ENCODE peak calls at places on chromosomes 1 and 21, in eight cellular contexts. One of them, this sample, is unnamed. For H3K4me1, the result is how much of the 10 kb centered on the place peaks cover.

GRCh38 chr1:110339427-110340206 is 440 bp downstream of the RBM15 start:
- DNase-seq in OCI-LY7: peak
- DNase-seq in MM.1S: peak
- DNase-seq in HCT116: no peak
- DNase-seq in neural progenitor cell: peak
- DNase-seq in GM23338: peak
- DNase-seq in SK-N-SH: peak
- DNase-seq in PC-3: peak
- DNase-seq in this sample: peak

GRCh38 chr1:34037109-34037508 is 127.9 kb downstream of the CSMD2 start:
- DNase-seq in OCI-LY7: no peak
- DNase-seq in GM23338: peak
- DNase-seq in MM.1S: no peak
- DNase-seq in neural progenitor cell: peak
- DNase-seq in HCT116: no peak
- DNase-seq in SK-N-SH: no peak
- DNase-seq in PC-3: no peak
- DNase-seq in this sample: no peak

GRCh38 chr1:60762176-60762575 is 320.2 kb upstream of the NFIA start:
- DNase-seq in MM.1S: no peak
- DNase-seq in HCT116: no peak
- DNase-seq in PC-3: no peak
- DNase-seq in SK-N-SH: no peak
- DNase-seq in neural progenitor cell: no peak
- DNase-seq in OCI-LY7: no peak
- DNase-seq in GM23338: no peak
- DNase-seq in this sample: no peak

GRCh38 chr21:31557421-31557955 is 102.0 kb upstream of the SOD1 start:
- DNase-seq in HCT116: no peak
- DNase-seq in GM23338: peak
- DNase-seq in OCI-LY7: no peak
- DNase-seq in neural progenitor cell: peak
- DNase-seq in MM.1S: peak
- DNase-seq in PC-3: no peak
- DNase-seq in SK-N-SH: peak
- DNase-seq in this sample: peak

GRCh38 chr1:11671544-11672286 is 7.7 kb downstream of the FBXO6 start:
- DNase-seq in OCI-LY7: no peak
- DNase-seq in PC-3: no peak
- DNase-seq in SK-N-SH: no peak
- DNase-seq in neural progenitor cell: no peak
- DNase-seq in MM.1S: no peak
- DNase-seq in GM23338: no peak
- DNase-seq in HCT116: no peak
- DNase-seq in this sample: peak

GRCh38 chr1:29453502-29454240 is 217.3 kb downstream of the PTPRU start:
- DNase-seq in PC-3: peak
- DNase-seq in SK-N-SH: peak
- DNase-seq in GM23338: peak
- DNase-seq in HCT116: peak
- DNase-seq in OCI-LY7: peak
- DNase-seq in MM.1S: peak
- DNase-seq in neural progenitor cell: peak
- DNase-seq in this sample: peak

GRCh38 chr1:182181167-182181572 is 119.7 kb upstream of the ZNF648 start:
- DNase-seq in PC-3: peak
- DNase-seq in GM23338: no peak
- DNase-seq in MM.1S: no peak
- DNase-seq in SK-N-SH: no peak
- DNase-seq in HCT116: peak
- DNase-seq in OCI-LY7: no peak
- DNase-seq in neural progenitor cell: no peak
- DNase-seq in this sample: peak

GRCh38 chr1:38962560-38962959 is 20.9 kb upstream of the RHBDL2 start:
- DNase-seq in MM.1S: no peak
- DNase-seq in OCI-LY7: no peak
- DNase-seq in GM23338: no peak
- DNase-seq in HCT116: no peak
- DNase-seq in neural progenitor cell: no peak
- DNase-seq in PC-3: peak
- DNase-seq in SK-N-SH: no peak
- DNase-seq in this sample: no peak

GRCh38 chr1:156927215-156928042 is 7.0 kb downstream of the LRRC71 start:
- DNase-seq in SK-N-SH: peak
- DNase-seq in PC-3: peak
- DNase-seq in HCT116: peak
- DNase-seq in MM.1S: peak
- DNase-seq in neural progenitor cell: peak
- DNase-seq in GM23338: peak
- DNase-seq in OCI-LY7: no peak
- DNase-seq in this sample: peak

GRCh38 chr1:13829152-13829769 is 129.3 kb downstream of the PRDM2 start:
- DNase-seq in PC-3: peak
- DNase-seq in MM.1S: no peak
- DNase-seq in OCI-LY7: no peak
- DNase-seq in GM23338: no peak
- DNase-seq in neural progenitor cell: no peak
- DNase-seq in HCT116: peak
- DNase-seq in SK-N-SH: peak
- DNase-seq in this sample: no peak

GRCh38 chr1:2303016-2303775 is 75.1 kb downstream of the SKI start:
- DNase-seq in MM.1S: no peak
- DNase-seq in GM23338: no peak
- DNase-seq in OCI-LY7: no peak
- DNase-seq in SK-N-SH: no peak
- DNase-seq in PC-3: no peak
- DNase-seq in neural progenitor cell: no peak
- DNase-seq in HCT116: no peak
- DNase-seq in this sample: no peak

GRCh38 chr1:71857862-71858261 is 424.5 kb downstream of the NEGR1 start:
- DNase-seq in OCI-LY7: no peak
- DNase-seq in MM.1S: no peak
- DNase-seq in GM23338: no peak
- DNase-seq in PC-3: no peak
- DNase-seq in SK-N-SH: no peak
- DNase-seq in neural progenitor cell: no peak
- DNase-seq in HCT116: no peak
- DNase-seq in this sample: no peak

GRCh38 chr1:23809751-23810171 is 9.2 kb upstream of the GALE start:
- DNase-seq in OCI-LY7: peak
- DNase-seq in MM.1S: peak
- DNase-seq in SK-N-SH: peak
- DNase-seq in HCT116: peak
- DNase-seq in PC-3: peak
- DNase-seq in neural progenitor cell: peak
- DNase-seq in GM23338: peak
- DNase-seq in this sample: peak

GRCh38 chr1:177567393-177567792 is 396.6 kb downstream of the BRINP2 start:
- DNase-seq in OCI-LY7: peak
- DNase-seq in SK-N-SH: no peak
- DNase-seq in MM.1S: no peak
- DNase-seq in PC-3: peak
- DNase-seq in neural progenitor cell: peak
- DNase-seq in GM23338: peak
- DNase-seq in HCT116: peak
- DNase-seq in this sample: no peak

GRCh38 chr1:172554915-172555314 is 22.0 kb downstream of the SUCO start:
- DNase-seq in GM23338: no peak
- DNase-seq in HCT116: no peak
- DNase-seq in SK-N-SH: no peak
- DNase-seq in PC-3: no peak
- DNase-seq in MM.1S: no peak
- DNase-seq in neural progenitor cell: no peak
- DNase-seq in OCI-LY7: no peak
- DNase-seq in this sample: no peak

DNA sequence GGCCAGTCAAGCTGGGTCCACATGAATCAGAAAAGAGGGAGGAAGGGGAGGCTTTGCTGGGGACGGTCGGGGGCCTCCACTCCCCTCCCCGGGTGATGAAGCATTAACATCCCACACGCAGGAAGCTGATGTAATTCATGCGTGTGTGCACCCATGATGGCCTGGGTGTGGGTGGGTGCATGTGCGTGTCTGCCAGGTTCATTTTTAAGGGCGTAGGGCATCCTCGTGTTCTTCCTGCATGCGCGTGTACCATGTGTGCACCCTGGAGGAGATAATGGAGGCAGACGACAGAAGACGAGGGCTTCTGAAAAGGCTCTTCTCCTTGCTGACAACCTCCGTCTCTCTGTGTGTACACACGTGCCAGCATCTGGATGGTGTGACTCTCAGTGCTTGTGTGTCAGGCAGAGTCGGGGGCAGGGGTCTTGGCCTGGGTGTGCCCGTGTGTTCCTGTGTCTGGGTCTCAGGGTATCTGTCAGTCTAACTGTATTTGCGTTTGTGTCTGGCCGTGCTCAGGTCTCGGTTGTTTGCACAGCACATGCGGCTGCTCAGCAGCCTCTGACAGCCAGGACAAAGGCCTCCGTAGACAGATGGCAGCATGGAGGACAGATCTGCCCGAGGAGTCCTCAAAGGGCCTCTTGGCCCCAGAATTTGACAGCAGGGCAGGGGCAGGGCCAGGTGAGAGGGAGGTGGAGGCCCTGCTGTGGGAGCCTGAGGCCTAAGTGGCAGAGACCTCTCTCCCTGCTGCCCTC is 2.4 kb downstream of the RAP1GAP start:
- DNase-seq in OCI-LY7: no peak
- DNase-seq in HCT116: no peak
- DNase-seq in SK-N-SH: no peak
- DNase-seq in MM.1S: no peak
- DNase-seq in PC-3: no peak
- DNase-seq in neural progenitor cell: no peak
- DNase-seq in GM23338: no peak
- DNase-seq in this sample: no peak
- TF ChIP-seq EZH2phosphoT487 in OCI-LY7: no peak
- TF ChIP-seq EZH2phosphoT487 in HCT116: no peak
- TF ChIP-seq EZH2phosphoT487 in SK-N-SH: no peak
- TF ChIP-seq EZH2phosphoT487 in MM.1S: no peak
- TF ChIP-seq EZH2phosphoT487 in PC-3: no peak
- TF ChIP-seq EZH2phosphoT487 in neural progenitor cell: no peak
- TF ChIP-seq EZH2phosphoT487 in GM23338: no peak
- TF ChIP-seq EZH2phosphoT487 in this sample: no peak

DNA sequence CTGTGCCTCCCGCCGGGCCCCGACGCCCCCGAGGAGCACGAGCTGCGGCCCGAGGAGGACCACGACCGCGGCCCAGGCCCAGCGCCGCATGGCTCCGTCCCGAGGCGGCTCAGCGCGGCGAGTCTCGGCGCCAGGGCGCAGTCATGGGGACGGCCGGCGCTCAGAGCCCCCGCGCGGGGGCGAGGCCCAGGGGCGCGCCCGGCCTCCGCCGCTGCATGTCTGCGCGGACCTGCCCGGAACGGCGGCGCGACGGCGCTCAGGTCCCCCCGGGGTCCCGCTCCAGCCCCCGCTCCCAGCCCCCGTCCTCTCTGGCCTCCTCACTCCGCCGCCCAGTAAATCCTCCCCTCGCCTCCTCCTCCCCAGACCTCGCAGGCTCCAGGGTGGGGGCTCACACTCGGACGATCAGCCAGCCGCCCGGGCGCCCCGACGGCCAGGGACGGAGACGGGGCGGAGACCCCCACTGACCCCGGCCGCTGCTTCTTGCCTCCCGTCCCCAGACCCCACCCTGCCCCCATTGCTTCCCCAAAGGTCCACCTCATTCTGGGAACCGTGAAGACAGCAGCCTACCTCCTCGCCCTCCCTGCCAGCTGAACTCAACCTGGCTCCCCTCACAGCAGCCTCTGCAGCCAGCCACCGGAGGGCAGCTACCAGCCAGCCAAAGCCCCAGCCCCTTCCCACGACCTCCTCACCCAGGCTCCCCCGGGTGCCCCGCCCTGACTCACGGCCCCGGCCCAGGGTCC is at the start of gene C1QTNF12:
- DNase-seq in PC-3: no peak
- DNase-seq in neural progenitor cell: peak
- DNase-seq in MM.1S: no peak
- DNase-seq in SK-N-SH: peak
- DNase-seq in OCI-LY7: no peak
- DNase-seq in GM23338: peak
- DNase-seq in HCT116: no peak
- DNase-seq in this sample: no peak
- H3K4me1 ChIP-seq in PC-3: under half
- H3K4me1 ChIP-seq in neural progenitor cell: under half
- H3K4me1 ChIP-seq in MM.1S: under half
- H3K4me1 ChIP-seq in SK-N-SH: under half
- H3K4me1 ChIP-seq in OCI-LY7: under half
- H3K4me1 ChIP-seq in GM23338: under half
- H3K4me1 ChIP-seq in HCT116: under half
- H3K4me1 ChIP-seq in this sample: under half

GRCh38 chr1:231372501-231372900 is 34.4 kb downstream of the SPRTN start:
- DNase-seq in HCT116: no peak
- DNase-seq in GM23338: no peak
- DNase-seq in SK-N-SH: no peak
- DNase-seq in MM.1S: no peak
- DNase-seq in OCI-LY7: no peak
- DNase-seq in neural progenitor cell: no peak
- DNase-seq in PC-3: no peak
- DNase-seq in this sample: no peak

GRCh38 chr1:231374394-231374793 is 36.3 kb downstream of the SPRTN start:
- DNase-seq in GM23338: no peak
- DNase-seq in neural progenitor cell: no peak
- DNase-seq in PC-3: no peak
- DNase-seq in OCI-LY7: no peak
- DNase-seq in HCT116: no peak
- DNase-seq in SK-N-SH: no peak
- DNase-seq in MM.1S: no peak
- DNase-seq in this sample: no peak

GRCh38 chr1:231363624-231364023 is 25.5 kb downstream of the SPRTN start:
- DNase-seq in SK-N-SH: no peak
- DNase-seq in neural progenitor cell: no peak
- DNase-seq in MM.1S: no peak
- DNase-seq in HCT116: no peak
- DNase-seq in GM23338: no peak
- DNase-seq in PC-3: no peak
- DNase-seq in OCI-LY7: no peak
- DNase-seq in this sample: no peak

DNA sequence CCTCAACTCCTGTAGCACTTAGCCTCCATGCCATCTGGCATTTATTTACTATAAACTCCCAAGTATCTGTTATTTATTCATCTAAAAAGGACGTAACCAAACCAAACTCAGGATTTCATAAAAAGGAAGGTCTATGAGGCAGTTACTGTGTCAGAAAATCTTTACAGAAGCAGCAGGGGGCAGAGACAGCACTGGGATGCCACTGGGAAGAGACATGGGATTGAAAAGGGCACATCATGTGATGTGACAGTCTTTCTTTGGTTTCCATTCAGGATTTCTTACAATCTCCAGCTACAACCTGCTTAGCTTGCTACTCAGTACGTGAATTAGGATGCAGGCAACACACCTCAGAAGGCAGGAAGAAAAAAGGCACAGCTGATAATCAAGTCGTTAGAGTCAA is 31.2 kb downstream of the SPRTN start:
- DNase-seq in GM23338: no peak
- DNase-seq in SK-N-SH: no peak
- DNase-seq in neural progenitor cell: peak
- DNase-seq in MM.1S: no peak
- DNase-seq in OCI-LY7: no peak
- DNase-seq in HCT116: no peak
- DNase-seq in PC-3: peak
- DNase-seq in this sample: no peak
- TF ChIP-seq CTCF in GM23338: no peak
- TF ChIP-seq CTCF in SK-N-SH: peak
- TF ChIP-seq CTCF in neural progenitor cell: no peak
- TF ChIP-seq CTCF in MM.1S: no peak
- TF ChIP-seq CTCF in OCI-LY7: no peak
- TF ChIP-seq CTCF in HCT116: no peak
- TF ChIP-seq CTCF in PC-3: peak
- TF ChIP-seq CTCF in this sample: no peak

GRCh38 chr1:161958425-161958824 is 65.2 kb downstream of the OLFML2B start:
- DNase-seq in GM23338: no peak
- DNase-seq in neural progenitor cell: no peak
- DNase-seq in MM.1S: no peak
- DNase-seq in SK-N-SH: no peak
- DNase-seq in PC-3: peak
- DNase-seq in HCT116: no peak
- DNase-seq in OCI-LY7: no peak
- DNase-seq in this sample: no peak
- TF ChIP-seq EZH2phosphoT487 in GM23338: no peak
- TF ChIP-seq EZH2phosphoT487 in neural progenitor cell: no peak
- TF ChIP-seq EZH2phosphoT487 in MM.1S: no peak
- TF ChIP-seq EZH2phosphoT487 in SK-N-SH: no peak
- TF ChIP-seq EZH2phosphoT487 in PC-3: no peak
- TF ChIP-seq EZH2phosphoT487 in HCT116: no peak
- TF ChIP-seq EZH2phosphoT487 in OCI-LY7: no peak
- TF ChIP-seq EZH2phosphoT487 in this sample: no peak